ENCODE peak calls at places on chromosome 3, in six cellular contexts. X, M, G, K, J and O are unnamed samples.

GRCh38 chr3:139302084-139302800 is 41.6 kb upstream of the MRPS22 start:
- DNase-seq in X (no peak), J (peak), M (no peak), K (no peak), G (no peak), O (no peak)

GRCh38 chr3:135271562-135272290 is 476.7 kb downstream of the EPHB1 start:
- DNase-seq in X (no peak), G (no peak), K (no peak), J (no peak), M (no peak), O (no peak)

GRCh38 chr3:39707314-39707909 is 102.0 kb upstream of the MYRIP start:
- DNase-seq in K (no peak), X (peak), M (no peak), J (peak), G (peak), O (no peak)

GRCh38 chr3:37712918-37713819 is 148.5 kb upstream of the CTDSPL start:
- DNase-seq in X (no peak), M (no peak), K (no peak), J (no peak), G (no peak), O (no peak)

GRCh38 chr3:107323723-107324122 is 53.5 kb upstream of the CCDC54 start:
- DNase-seq in G (no peak), X (no peak), J (no peak), M (no peak), K (no peak), O (no peak)

GRCh38 chr3:5264093-5264610 is 76.6 kb downstream of the EDEM1 start:
- DNase-seq in X (no peak), K (no peak), M (no peak), J (no peak), G (no peak), O (no peak)

GRCh38 chr3:151171145-151171544 is 31.9 kb downstream of the GPR171 start:
- DNase-seq in X (no peak), M (no peak), K (no peak), J (peak), G (no peak), O (no peak)

GRCh38 chr3:15645740-15646490 is 44.4 kb downstream of the BTD start:
- DNase-seq in G (no peak), M (no peak), J (no peak), X (no peak), K (no peak), O (no peak)

DNA sequence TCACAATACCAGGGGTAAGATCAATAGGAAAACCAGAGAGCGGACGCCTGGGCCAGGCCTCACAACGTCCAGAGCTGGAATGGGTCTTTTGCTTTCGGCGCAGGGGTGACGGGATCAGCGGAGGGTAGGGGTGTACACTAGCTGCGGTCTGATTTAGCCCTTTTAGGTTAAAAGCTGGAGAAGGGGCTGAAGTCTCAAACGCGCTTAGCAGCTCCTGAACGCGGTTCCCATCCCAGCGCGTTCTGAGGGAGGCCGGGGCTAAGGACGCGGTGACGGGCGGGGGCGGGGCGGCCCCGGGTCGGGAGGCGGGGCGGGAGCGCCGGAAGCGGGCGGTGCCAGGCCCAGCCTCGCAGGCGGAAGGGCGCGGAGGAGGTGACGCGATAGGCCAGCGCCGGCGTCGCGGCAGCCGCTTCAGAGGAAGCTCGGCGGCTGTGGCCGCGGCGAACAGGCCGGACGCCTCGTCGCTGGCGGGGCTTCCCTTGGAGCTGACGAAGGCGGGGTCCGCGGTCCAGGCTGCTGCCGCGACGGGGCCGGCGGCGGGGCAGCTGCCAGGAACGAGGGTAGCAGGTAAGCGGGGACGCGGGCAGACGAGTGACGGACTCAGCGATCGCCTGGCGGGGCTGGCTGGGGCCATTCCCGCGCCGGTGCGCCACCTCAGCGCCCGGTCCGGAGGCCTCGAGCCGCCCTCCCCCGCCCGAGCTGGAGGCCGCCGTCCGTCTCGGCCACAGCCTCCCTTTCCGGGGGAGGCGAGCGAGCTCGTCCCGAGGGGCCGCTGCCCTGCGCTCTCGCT is at the start of gene SENP5:
- DNase-seq in G (peak), J (peak), M (peak), K (peak), X (peak), O (peak)
- TF ChIP-seq POLR2A in G (peak), J (peak), M (peak), K (peak), X (peak), O (peak)

GRCh38 chr3:9843715-9844438 is at the start of gene RPUSD3:
- DNase-seq in M (peak), X (peak), G (peak), J (peak), K (peak), O (peak)
- TF ChIP-seq POLR2AphosphoS5 in M (no peak), X (no peak), G (peak), J (peak), K (peak), O (no peak)

GRCh38 chr3:178967184-178967532 is 104.5 kb downstream of the ZMAT3 start:
- DNase-seq in G (no peak), X (no peak), J (no peak), M (no peak), K (no peak), O (no peak)
- TF ChIP-seq TAF1 in G (no peak), X (no peak), J (no peak), M (no peak), K (no peak), O (no peak)

DNA sequence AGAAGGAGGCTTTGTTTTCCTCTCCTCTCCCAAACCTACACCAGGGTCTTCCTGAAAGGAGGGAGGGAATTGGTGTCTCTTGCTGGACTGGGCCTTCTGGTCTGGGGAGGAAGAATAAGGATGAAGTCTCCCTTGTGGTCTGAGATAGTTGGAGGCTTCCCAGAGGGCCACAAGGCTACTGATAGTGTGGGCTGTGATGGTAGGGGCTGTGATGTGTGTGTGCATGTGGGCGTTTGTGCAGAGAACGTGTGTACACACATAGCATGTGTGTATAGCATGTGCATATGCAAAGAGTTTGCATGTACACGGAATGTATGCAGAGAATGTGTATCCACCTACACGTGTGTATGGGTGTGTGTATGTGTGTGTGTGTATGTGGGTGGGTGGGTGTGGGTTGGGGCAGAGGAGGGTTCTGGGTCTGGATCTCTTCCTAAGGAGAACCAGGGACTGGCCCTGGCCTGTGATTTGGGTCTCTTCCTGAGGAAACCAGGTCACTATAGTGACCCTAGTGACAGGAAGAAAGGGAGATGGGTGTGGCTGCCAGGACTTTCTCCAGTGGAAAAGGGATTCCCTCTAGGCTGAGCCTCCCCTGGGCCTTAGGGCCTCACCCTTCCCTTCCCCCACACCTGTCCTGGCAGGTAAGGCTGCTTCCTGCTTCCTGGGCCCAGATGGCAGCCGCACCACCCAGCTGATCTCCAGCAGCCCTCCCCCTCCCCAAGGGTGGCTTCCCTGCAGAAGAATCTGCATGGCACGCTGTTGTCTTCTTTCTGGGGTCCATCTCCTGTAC is 1.7 kb downstream of the FLNB start:
- DNase-seq in G (no peak), X (no peak), J (no peak), M (no peak), K (no peak), O (no peak)
- TF ChIP-seq POLR2A in G (no peak), X (no peak), J (no peak), M (no peak), K (no peak), O (no peak)

DNA sequence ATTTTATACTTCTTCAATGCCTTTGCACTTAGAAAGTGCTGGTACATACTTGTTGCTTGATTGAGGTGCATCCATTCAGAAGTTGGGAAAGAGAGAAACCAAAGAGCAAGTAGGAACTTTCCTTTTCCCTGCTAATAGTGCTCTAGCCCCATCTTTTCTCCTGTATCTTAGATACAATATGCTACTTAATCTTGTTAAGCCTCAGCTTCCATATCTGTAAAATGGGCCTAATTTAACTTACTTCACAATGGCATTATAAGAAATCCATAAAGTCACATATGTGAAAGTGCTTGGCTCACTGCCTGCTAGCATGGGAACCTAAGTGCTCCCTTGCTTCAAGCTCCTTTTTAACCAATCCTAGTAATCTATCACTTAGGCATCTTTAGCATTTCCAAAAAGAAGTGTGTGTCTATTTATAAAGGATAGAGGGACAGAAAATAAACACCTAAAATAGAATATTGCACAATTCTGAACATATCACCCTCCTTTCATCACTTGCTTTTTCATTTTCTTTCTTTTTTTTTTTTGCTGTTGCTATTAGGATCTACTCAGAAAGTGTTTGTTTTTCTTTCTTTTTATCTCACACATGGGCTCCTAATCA is 28.1 kb downstream of the KCNAB1 start:
- DNase-seq in X (no peak), G (no peak), J (no peak), K (no peak), M (no peak), O (no peak)
- TF ChIP-seq POLR2AphosphoS5 in X (no peak), G (no peak), J (no peak), K (no peak), M (no peak), O (no peak)

DNA sequence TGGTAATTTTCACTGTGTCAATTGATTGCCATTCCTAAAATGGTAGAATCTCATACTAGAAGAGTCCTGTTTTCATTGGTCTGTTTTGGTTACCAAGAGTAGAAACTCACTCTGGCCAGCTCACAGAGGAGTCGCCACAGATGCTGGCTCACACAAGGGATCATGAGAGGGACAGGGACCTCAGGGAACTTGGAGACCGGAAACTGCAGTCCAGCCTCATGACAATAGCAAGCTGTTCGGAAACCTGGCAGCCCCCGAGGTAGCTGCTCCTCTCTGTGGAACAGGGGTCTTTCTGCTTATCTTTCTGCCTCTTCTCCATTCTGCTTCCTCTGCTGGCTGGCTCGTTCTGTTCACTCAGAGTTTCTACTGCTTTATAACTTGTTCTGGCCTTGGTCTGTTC is 192.9 kb downstream of the PLCL2 start:
- DNase-seq in X (no peak), K (no peak), G (no peak), M (no peak), J (no peak), O (no peak)
- TF ChIP-seq TAF1 in X (no peak), K (no peak), G (no peak), M (no peak), J (no peak), O (no peak)